ENCODE peak calls at places on chromosome 4, in seven cellular contexts. E, Y, V, M, O, U and Q are unnamed samples.

GRCh38 chr4:55336138-55337034 is 9.7 kb upstream of the SRD5A3 start:
- DNase-seq in E (no peak), Y (no peak), V (no peak), M (no peak), O (no peak), U (no peak), Q (no peak)

GRCh38 chr4:110344165-110344564 is 131.8 kb upstream of the ENPEP start:
- DNase-seq in E (peak; percentile 46), Y (no peak), V (peak; percentile 37), M (no peak), O (no peak), U (peak; percentile 52), Q (no peak)

GRCh38 chr4:2713337-2713736 is 42.8 kb downstream of the TNIP2 start:
- DNase-seq in E (no peak), Y (no peak), V (no peak), M (no peak), O (no peak), U (no peak), Q (peak; percentile 3)

GRCh38 chr4:15714616-15715015 is 11.8 kb downstream of the BST1 start:
- DNase-seq in E (no peak), Y (no peak), V (no peak), M (no peak), O (no peak), U (no peak), Q (no peak)

GRCh38 chr4:25941441-25941840 is 27.4 kb downstream of the SMIM20 start:
- DNase-seq in E (no peak), Y (no peak), V (no peak), M (no peak), O (no peak), U (no peak), Q (no peak)

GRCh38 chr4:26525751-26526150 is 35.5 kb upstream of the CCKAR start:
- DNase-seq in E (no peak), Y (no peak), V (no peak), M (no peak), O (no peak), U (no peak), Q (no peak)

GRCh38 chr4:120692964-120693363 is 229.6 kb downstream of the PRDM5 start:
- DNase-seq in E (no peak), Y (no peak), V (no peak), M (peak; percentile 15), O (no peak), U (peak; percentile 90), Q (no peak)

GRCh38 chr4:150668824-150669223 is 86.9 kb downstream of the MAB21L2 start:
- DNase-seq in E (peak; percentile 87), Y (no peak), V (no peak), M (no peak), O (no peak), U (no peak), Q (no peak)

GRCh38 chr4:78666830-78667258 is 109.3 kb upstream of the BMP2K start:
- DNase-seq in E (no peak), Y (no peak), V (no peak), M (no peak), O (no peak), U (no peak), Q (no peak)

GRCh38 chr4:37662861-37663390 is 23.2 kb downstream of the RELL1 start:
- DNase-seq in E (no peak), Y (no peak), V (no peak), M (peak; percentile 44), O (no peak), U (peak; percentile 26), Q (no peak)

GRCh38 chr4:102299708-102300107 is 45.6 kb downstream of the SLC39A8 start:
- DNase-seq in E (peak; percentile 96), Y (no peak), V (peak; percentile 27), M (no peak), O (peak; percentile 22), U (peak; percentile 54), Q (no peak)

GRCh38 chr4:181566490-181566889 is 676.7 kb upstream of the TENM3 start:
- DNase-seq in E (no peak), Y (no peak), V (no peak), M (no peak), O (no peak), U (peak; percentile 18), Q (no peak)

GRCh38 chr4:31657859-31658258 is 937.7 kb downstream of the PCDH7 start:
- DNase-seq in E (no peak), Y (no peak), V (no peak), M (no peak), O (no peak), U (no peak), Q (no peak)

GRCh38 chr4:127236875-127237274 is 395.9 kb upstream of the INTU start:
- DNase-seq in E (no peak), Y (no peak), V (no peak), M (no peak), O (no peak), U (no peak), Q (no peak)

GRCh38 chr4:78222575-78223186 is 165.6 kb downstream of the FRAS1 start:
- DNase-seq in E (peak; percentile 69), Y (no peak), V (no peak), M (no peak), O (no peak), U (no peak), Q (no peak)

GRCh38 chr4:83197555-83198235 is 83.2 kb upstream of the PLAC8 start:
- DNase-seq in E (peak; percentile 57), Y (no peak), V (no peak), M (no peak), O (no peak), U (no peak), Q (peak; percentile 27)

GRCh38 chr4:182085051-182085480 is 158.1 kb upstream of the TENM3 start:
- DNase-seq in E (peak; percentile 94), Y (no peak), V (no peak), M (no peak), O (no peak), U (peak; percentile 29), Q (no peak)

GRCh38 chr4:12446650-12447049 is 1018.0 kb upstream of the HS3ST1 start:
- DNase-seq in E (no peak), Y (no peak), V (no peak), M (no peak), O (no peak), U (no peak), Q (no peak)

GRCh38 chr4:25030283-25031076 is at the start of gene LGI2:
- DNase-seq in E (no peak), Y (no peak), V (peak; percentile 38), M (peak; percentile 56), O (peak; percentile 52), U (no peak), Q (no peak)

GRCh38 chr4:8737601-8738279 is 133.9 kb downstream of the HMX1 start:
- DNase-seq in E (no peak), Y (no peak), V (no peak), M (no peak), O (no peak), U (no peak), Q (no peak)

GRCh38 chr4:2472187-2472586 is 3.3 kb downstream of the RNF4 start:
- DNase-seq in E (no peak), Y (no peak), V (no peak), M (no peak), O (no peak), U (no peak), Q (no peak)

GRCh38 chr4:44221407-44221806 is 227.2 kb downstream of the KCTD8 start:
- DNase-seq in E (no peak), Y (no peak), V (no peak), M (no peak), O (no peak), U (no peak), Q (no peak)